ENCODE peak calls at places on chromosomes 11 and 22, in six cellular contexts. One of them, this sample, is unnamed.

GRCh38 chr22:46734830-46735453 is 3.1 kb downstream of the CERK start:
- DNase-seq in epithelial cell of esophagus: no peak
- DNase-seq in PC-3: no peak
- DNase-seq in Calu3: no peak
- DNase-seq in GM06990: peak
- DNase-seq in suprapubic skin: no peak
- DNase-seq in this sample: no peak

GRCh38 chr11:16809901-16810668 is 71.6 kb downstream of the C11orf58 start:
- DNase-seq in epithelial cell of esophagus: peak
- DNase-seq in PC-3: peak
- DNase-seq in Calu3: peak
- DNase-seq in GM06990: no peak
- DNase-seq in suprapubic skin: peak
- DNase-seq in this sample: peak

GRCh38 chr11:124075841-124076571 is 34.9 kb upstream of the OR10G7 start:
- DNase-seq in epithelial cell of esophagus: peak
- DNase-seq in PC-3: no peak
- DNase-seq in Calu3: no peak
- DNase-seq in GM06990: peak
- DNase-seq in suprapubic skin: peak
- DNase-seq in this sample: no peak

GRCh38 chr22:29994941-29995340 is 85.3 kb upstream of the HORMAD2 start:
- DNase-seq in epithelial cell of esophagus: peak
- DNase-seq in PC-3: peak
- DNase-seq in Calu3: peak
- DNase-seq in GM06990: no peak
- DNase-seq in suprapubic skin: no peak
- DNase-seq in this sample: no peak

GRCh38 chr11:64447717-64448598 is 89.0 kb downstream of the RPS6KA4 start:
- DNase-seq in epithelial cell of esophagus: no peak
- DNase-seq in PC-3: peak
- DNase-seq in Calu3: no peak
- DNase-seq in GM06990: peak
- DNase-seq in suprapubic skin: no peak
- DNase-seq in this sample: no peak

GRCh38 chr11:64040684-64041267 is 5.0 kb downstream of the FLRT1 start:
- DNase-seq in epithelial cell of esophagus: no peak
- DNase-seq in PC-3: no peak
- DNase-seq in Calu3: peak
- DNase-seq in GM06990: no peak
- DNase-seq in suprapubic skin: no peak
- DNase-seq in this sample: peak

GRCh38 chr11:86978756-86979608 is 23.8 kb upstream of the FZD4 start:
- DNase-seq in epithelial cell of esophagus: peak
- DNase-seq in PC-3: peak
- DNase-seq in Calu3: no peak
- DNase-seq in GM06990: no peak
- DNase-seq in suprapubic skin: no peak
- DNase-seq in this sample: peak

GRCh38 chr22:33451851-33452469 is 393.8 kb upstream of the SYN3 start:
- DNase-seq in epithelial cell of esophagus: no peak
- DNase-seq in PC-3: no peak
- DNase-seq in Calu3: no peak
- DNase-seq in GM06990: no peak
- DNase-seq in suprapubic skin: no peak
- DNase-seq in this sample: no peak

GRCh38 chr11:79054636-79055035 is 386.2 kb downstream of the TENM4 start:
- DNase-seq in epithelial cell of esophagus: peak
- DNase-seq in PC-3: peak
- DNase-seq in Calu3: peak
- DNase-seq in GM06990: no peak
- DNase-seq in suprapubic skin: no peak
- DNase-seq in this sample: no peak

GRCh38 chr11:125990244-125990643 is 44.4 kb downstream of the VSIG10L2 start:
- DNase-seq in epithelial cell of esophagus: peak
- DNase-seq in PC-3: peak
- DNase-seq in Calu3: no peak
- DNase-seq in GM06990: no peak
- DNase-seq in suprapubic skin: no peak
- DNase-seq in this sample: peak

GRCh38 chr11:33634291-33634834 is 66.3 kb downstream of the C11orf91 start:
- DNase-seq in epithelial cell of esophagus: peak
- DNase-seq in PC-3: peak
- DNase-seq in Calu3: no peak
- DNase-seq in GM06990: no peak
- DNase-seq in suprapubic skin: no peak
- DNase-seq in this sample: peak

GRCh38 chr11:62472063-62472884 is 53.4 kb downstream of the SCGB1A1 start:
- DNase-seq in epithelial cell of esophagus: peak
- DNase-seq in PC-3: peak
- DNase-seq in Calu3: peak
- DNase-seq in GM06990: no peak
- DNase-seq in suprapubic skin: no peak
- DNase-seq in this sample: peak

GRCh38 chr11:61851128-61851899 is 23.2 kb downstream of the FADS2 start:
- DNase-seq in epithelial cell of esophagus: no peak
- DNase-seq in PC-3: no peak
- DNase-seq in Calu3: no peak
- DNase-seq in GM06990: no peak
- DNase-seq in suprapubic skin: no peak
- DNase-seq in this sample: no peak

GRCh38 chr11:23021287-23021863 is 161.1 kb upstream of the CCDC179 start:
- DNase-seq in epithelial cell of esophagus: peak
- DNase-seq in PC-3: peak
- DNase-seq in Calu3: peak
- DNase-seq in GM06990: no peak
- DNase-seq in suprapubic skin: no peak
- DNase-seq in this sample: peak

GRCh38 chr11:122853971-122854446 is 15.7 kb downstream of the CRTAM start:
- DNase-seq in epithelial cell of esophagus: peak
- DNase-seq in PC-3: peak
- DNase-seq in Calu3: peak
- DNase-seq in GM06990: no peak
- DNase-seq in suprapubic skin: no peak
- DNase-seq in this sample: peak

GRCh38 chr11:587978-588380 is 11.7 kb downstream of the PHRF1 start:
- DNase-seq in epithelial cell of esophagus: no peak
- DNase-seq in PC-3: no peak
- DNase-seq in Calu3: peak
- DNase-seq in GM06990: no peak
- DNase-seq in suprapubic skin: no peak
- DNase-seq in this sample: peak

GRCh38 chr22:44172370-44173108 is 8.2 kb upstream of the PARVG start:
- DNase-seq in epithelial cell of esophagus: no peak
- DNase-seq in PC-3: no peak
- DNase-seq in Calu3: no peak
- DNase-seq in GM06990: peak
- DNase-seq in suprapubic skin: peak
- DNase-seq in this sample: peak

GRCh38 chr11:2378527-2379210 is 1.6 kb downstream of the CD81 start:
- DNase-seq in epithelial cell of esophagus: no peak
- DNase-seq in PC-3: no peak
- DNase-seq in Calu3: no peak
- DNase-seq in GM06990: no peak
- DNase-seq in suprapubic skin: peak
- DNase-seq in this sample: no peak

GRCh38 chr11:119091966-119092879 is 7.5 kb downstream of the HMBS start:
- DNase-seq in epithelial cell of esophagus: no peak
- DNase-seq in PC-3: no peak
- DNase-seq in Calu3: no peak
- DNase-seq in GM06990: no peak
- DNase-seq in suprapubic skin: no peak
- DNase-seq in this sample: no peak

GRCh38 chr22:35175392-35175791 is 81.9 kb upstream of the HMGXB4 start:
- DNase-seq in epithelial cell of esophagus: no peak
- DNase-seq in PC-3: no peak
- DNase-seq in Calu3: no peak
- DNase-seq in GM06990: no peak
- DNase-seq in suprapubic skin: no peak
- DNase-seq in this sample: no peak

GRCh38 chr11:44658451-44658850 is 68.3 kb upstream of the TSPAN18 start:
- DNase-seq in epithelial cell of esophagus: peak
- DNase-seq in PC-3: peak
- DNase-seq in Calu3: peak
- DNase-seq in GM06990: no peak
- DNase-seq in suprapubic skin: no peak
- DNase-seq in this sample: no peak

GRCh38 chr11:72413914-72414628 is 20.3 kb downstream of the CLPB start:
- DNase-seq in epithelial cell of esophagus: peak
- DNase-seq in PC-3: peak
- DNase-seq in Calu3: peak
- DNase-seq in GM06990: peak
- DNase-seq in suprapubic skin: peak
- DNase-seq in this sample: peak

GRCh38 chr22:48755332-48755949 is 1072.2 kb downstream of the BRD1 start:
- DNase-seq in epithelial cell of esophagus: no peak
- DNase-seq in PC-3: no peak
- DNase-seq in Calu3: no peak
- DNase-seq in GM06990: no peak
- DNase-seq in suprapubic skin: no peak
- DNase-seq in this sample: no peak

GRCh38 chr11:75264971-75265370 is 24.4 kb downstream of the TPBGL start:
- DNase-seq in epithelial cell of esophagus: no peak
- DNase-seq in PC-3: no peak
- DNase-seq in Calu3: no peak
- DNase-seq in GM06990: no peak
- DNase-seq in suprapubic skin: peak
- DNase-seq in this sample: no peak

GRCh38 chr11:2798951-2799761 is 86.4 kb downstream of the CDKN1C start:
- DNase-seq in epithelial cell of esophagus: no peak
- DNase-seq in PC-3: no peak
- DNase-seq in Calu3: no peak
- DNase-seq in GM06990: no peak
- DNase-seq in suprapubic skin: peak
- DNase-seq in this sample: no peak

GRCh38 chr11:96001037-96001436 is 77.1 kb upstream of the MTMR2 start:
- DNase-seq in epithelial cell of esophagus: peak
- DNase-seq in PC-3: no peak
- DNase-seq in Calu3: no peak
- DNase-seq in GM06990: no peak
- DNase-seq in suprapubic skin: peak
- DNase-seq in this sample: peak

GRCh38 chr11:68194675-68195294 is 18.3 kb downstream of the KMT5B start:
- DNase-seq in epithelial cell of esophagus: no peak
- DNase-seq in PC-3: no peak
- DNase-seq in Calu3: no peak
- DNase-seq in GM06990: no peak
- DNase-seq in suprapubic skin: no peak
- DNase-seq in this sample: no peak

GRCh38 chr11:127224276-127224675 is 223.7 kb upstream of the KIRREL3 start:
- DNase-seq in epithelial cell of esophagus: no peak
- DNase-seq in PC-3: no peak
- DNase-seq in Calu3: no peak
- DNase-seq in GM06990: no peak
- DNase-seq in suprapubic skin: no peak
- DNase-seq in this sample: no peak

GRCh38 chr11:44955019-44955738 is 4.5 kb upstream of the TP53I11 start:
- DNase-seq in epithelial cell of esophagus: peak
- DNase-seq in PC-3: peak
- DNase-seq in Calu3: peak
- DNase-seq in GM06990: no peak
- DNase-seq in suprapubic skin: peak
- DNase-seq in this sample: peak

DNA sequence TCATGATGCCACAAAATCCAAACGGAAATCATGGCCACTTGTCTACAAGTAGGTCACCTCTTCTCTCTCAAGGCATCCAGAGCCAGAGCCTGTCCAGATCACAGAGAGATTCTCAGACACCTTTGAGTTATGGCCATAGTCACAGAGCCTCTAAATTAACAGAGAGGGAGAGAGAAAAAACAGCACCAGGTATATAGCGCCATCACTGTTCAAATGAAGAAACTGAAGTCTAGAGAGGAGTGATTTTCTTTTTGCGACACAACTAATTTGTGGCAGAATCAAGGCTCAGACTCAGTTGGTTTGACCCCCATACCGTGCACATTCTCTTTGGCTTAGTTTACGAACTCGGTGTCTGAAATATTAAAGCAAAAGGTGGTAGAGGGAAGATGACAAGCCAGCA is 512.9 kb downstream of the NTM start:
- DNase-seq in epithelial cell of esophagus: no peak
- DNase-seq in PC-3: no peak
- DNase-seq in Calu3: no peak
- DNase-seq in GM06990: no peak
- DNase-seq in suprapubic skin: no peak
- DNase-seq in this sample: no peak
- TF ChIP-seq CTCF in epithelial cell of esophagus: no peak
- TF ChIP-seq CTCF in PC-3: no peak
- TF ChIP-seq CTCF in Calu3: no peak
- TF ChIP-seq CTCF in GM06990: no peak
- TF ChIP-seq CTCF in suprapubic skin: no peak
- TF ChIP-seq CTCF in this sample: no peak

GRCh38 chr22:19121631-19122142 is 525 bp downstream of the DGCR2 start:
- DNase-seq in epithelial cell of esophagus: peak
- DNase-seq in PC-3: peak
- DNase-seq in Calu3: peak
- DNase-seq in GM06990: peak
- DNase-seq in suprapubic skin: no peak
- DNase-seq in this sample: peak
- TF ChIP-seq CTCF in epithelial cell of esophagus: no peak
- TF ChIP-seq CTCF in PC-3: no peak
- TF ChIP-seq CTCF in Calu3: no peak
- TF ChIP-seq CTCF in GM06990: no peak
- TF ChIP-seq CTCF in suprapubic skin: no peak
- TF ChIP-seq CTCF in this sample: no peak

GRCh38 chr22:41197808-41198585 is 7.1 kb upstream of the L3MBTL2 start:
- DNase-seq in epithelial cell of esophagus: peak
- DNase-seq in PC-3: peak
- DNase-seq in Calu3: peak
- DNase-seq in GM06990: no peak
- DNase-seq in suprapubic skin: no peak
- DNase-seq in this sample: no peak

GRCh38 chr22:41191467-41191866 is 13.6 kb upstream of the L3MBTL2 start:
- DNase-seq in epithelial cell of esophagus: no peak
- DNase-seq in PC-3: no peak
- DNase-seq in Calu3: no peak
- DNase-seq in GM06990: no peak
- DNase-seq in suprapubic skin: no peak
- DNase-seq in this sample: no peak

GRCh38 chr22:41193829-41194228 is 11.3 kb upstream of the L3MBTL2 start:
- DNase-seq in epithelial cell of esophagus: no peak
- DNase-seq in PC-3: no peak
- DNase-seq in Calu3: no peak
- DNase-seq in GM06990: no peak
- DNase-seq in suprapubic skin: peak
- DNase-seq in this sample: no peak

GRCh38 chr22:41201146-41201545 is 4.0 kb upstream of the L3MBTL2 start:
- DNase-seq in epithelial cell of esophagus: peak
- DNase-seq in PC-3: no peak
- DNase-seq in Calu3: peak
- DNase-seq in GM06990: no peak
- DNase-seq in suprapubic skin: no peak
- DNase-seq in this sample: no peak

GRCh38 chr22:41197046-41197807 is 7.9 kb upstream of the L3MBTL2 start:
- DNase-seq in epithelial cell of esophagus: peak
- DNase-seq in PC-3: peak
- DNase-seq in Calu3: peak
- DNase-seq in GM06990: peak
- DNase-seq in suprapubic skin: peak
- DNase-seq in this sample: peak
- TF ChIP-seq CTCF in epithelial cell of esophagus: peak
- TF ChIP-seq CTCF in PC-3: no peak
- TF ChIP-seq CTCF in Calu3: no peak
- TF ChIP-seq CTCF in GM06990: peak
- TF ChIP-seq CTCF in suprapubic skin: no peak
- TF ChIP-seq CTCF in this sample: no peak

GRCh38 chr22:39230261-39231196 is 14.3 kb downstream of the PDGFB start:
- DNase-seq in epithelial cell of esophagus: no peak
- DNase-seq in PC-3: no peak
- DNase-seq in Calu3: no peak
- DNase-seq in GM06990: no peak
- DNase-seq in suprapubic skin: no peak
- DNase-seq in this sample: no peak
- TF ChIP-seq CTCF in epithelial cell of esophagus: no peak
- TF ChIP-seq CTCF in PC-3: no peak
- TF ChIP-seq CTCF in Calu3: no peak
- TF ChIP-seq CTCF in GM06990: no peak
- TF ChIP-seq CTCF in suprapubic skin: no peak
- TF ChIP-seq CTCF in this sample: no peak